ENCODE peak calls at places on chromosomes 7 and 10, in seven cellular contexts. One of them, this sample, is unnamed.

GRCh38 chr10:35217458-35217857 is 90.8 kb downstream of the CREM start:
- DNase-seq in caudate nucleus: no peak
- DNase-seq in EL: no peak
- DNase-seq in midbrain: peak
- DNase-seq in left ventricle myocardium inferior: no peak
- DNase-seq in cardiac muscle cell: peak
- DNase-seq in LoVo: no peak
- DNase-seq in this sample: no peak

GRCh38 chr10:12561307-12561706 is 212.0 kb downstream of the CAMK1D start:
- DNase-seq in midbrain: no peak
- DNase-seq in LoVo: no peak
- DNase-seq in left ventricle myocardium inferior: no peak
- DNase-seq in cardiac muscle cell: no peak
- DNase-seq in caudate nucleus: no peak
- DNase-seq in EL: no peak
- DNase-seq in this sample: no peak

GRCh38 chr7:133436014-133436428 is 183.1 kb downstream of the EXOC4 start:
- DNase-seq in caudate nucleus: no peak
- DNase-seq in EL: peak
- DNase-seq in midbrain: no peak
- DNase-seq in left ventricle myocardium inferior: no peak
- DNase-seq in LoVo: peak
- DNase-seq in cardiac muscle cell: peak
- DNase-seq in this sample: no peak

GRCh38 chr10:62633976-62634375 is 170.5 kb upstream of the ADO start:
- DNase-seq in cardiac muscle cell: no peak
- DNase-seq in left ventricle myocardium inferior: no peak
- DNase-seq in EL: no peak
- DNase-seq in caudate nucleus: no peak
- DNase-seq in LoVo: no peak
- DNase-seq in midbrain: no peak
- DNase-seq in this sample: no peak

GRCh38 chr10:121648078-121648477 is 49.8 kb upstream of the FGFR2 start:
- DNase-seq in left ventricle myocardium inferior: no peak
- DNase-seq in caudate nucleus: peak
- DNase-seq in EL: no peak
- DNase-seq in midbrain: peak
- DNase-seq in LoVo: no peak
- DNase-seq in cardiac muscle cell: no peak
- DNase-seq in this sample: no peak

GRCh38 chr10:42979181-42979580 is 97.7 kb upstream of the RET start:
- DNase-seq in cardiac muscle cell: no peak
- DNase-seq in left ventricle myocardium inferior: no peak
- DNase-seq in LoVo: no peak
- DNase-seq in EL: no peak
- DNase-seq in midbrain: no peak
- DNase-seq in caudate nucleus: no peak
- DNase-seq in this sample: peak

GRCh38 chr7:133119067-133119466 is 37.2 kb upstream of the CHCHD3 start:
- DNase-seq in LoVo: no peak
- DNase-seq in cardiac muscle cell: no peak
- DNase-seq in EL: no peak
- DNase-seq in caudate nucleus: no peak
- DNase-seq in left ventricle myocardium inferior: no peak
- DNase-seq in midbrain: no peak
- DNase-seq in this sample: no peak

GRCh38 chr10:44569193-44570091 is 184.5 kb upstream of the CXCL12 start:
- DNase-seq in midbrain: peak
- DNase-seq in LoVo: no peak
- DNase-seq in caudate nucleus: no peak
- DNase-seq in left ventricle myocardium inferior: peak
- DNase-seq in cardiac muscle cell: peak
- DNase-seq in EL: peak
- DNase-seq in this sample: no peak

GRCh38 chr10:115141254-115141653 is 48.1 kb downstream of the ATRNL1 start:
- DNase-seq in cardiac muscle cell: peak
- DNase-seq in caudate nucleus: no peak
- DNase-seq in LoVo: no peak
- DNase-seq in EL: peak
- DNase-seq in midbrain: peak
- DNase-seq in left ventricle myocardium inferior: no peak
- DNase-seq in this sample: no peak

GRCh38 chr10:79375321-79376077 is 28.2 kb downstream of the PPIF start:
- DNase-seq in caudate nucleus: no peak
- DNase-seq in cardiac muscle cell: peak
- DNase-seq in left ventricle myocardium inferior: no peak
- DNase-seq in midbrain: no peak
- DNase-seq in EL: peak
- DNase-seq in LoVo: no peak
- DNase-seq in this sample: no peak

GRCh38 chr10:123096452-123096851 is 39.3 kb upstream of the HMX3 start:
- DNase-seq in midbrain: peak
- DNase-seq in LoVo: no peak
- DNase-seq in left ventricle myocardium inferior: no peak
- DNase-seq in EL: no peak
- DNase-seq in cardiac muscle cell: no peak
- DNase-seq in caudate nucleus: no peak
- DNase-seq in this sample: no peak

GRCh38 chr10:11869743-11870460 is 46.7 kb downstream of the PROSER2 start:
- DNase-seq in caudate nucleus: no peak
- DNase-seq in cardiac muscle cell: peak
- DNase-seq in midbrain: no peak
- DNase-seq in LoVo: no peak
- DNase-seq in left ventricle myocardium inferior: no peak
- DNase-seq in EL: no peak
- DNase-seq in this sample: no peak

GRCh38 chr10:15735766-15736165 is 16.0 kb upstream of the ITGA8 start:
- DNase-seq in EL: no peak
- DNase-seq in midbrain: no peak
- DNase-seq in LoVo: no peak
- DNase-seq in cardiac muscle cell: peak
- DNase-seq in caudate nucleus: no peak
- DNase-seq in left ventricle myocardium inferior: no peak
- DNase-seq in this sample: no peak

GRCh38 chr7:80145780-80146422 is 11.3 kb downstream of the GNAI1 start:
- DNase-seq in EL: peak
- DNase-seq in cardiac muscle cell: peak
- DNase-seq in LoVo: peak
- DNase-seq in left ventricle myocardium inferior: no peak
- DNase-seq in caudate nucleus: no peak
- DNase-seq in midbrain: no peak
- DNase-seq in this sample: no peak

GRCh38 chr10:102395677-102396197 is at the start of gene NFKB2:
- DNase-seq in caudate nucleus: no peak
- DNase-seq in left ventricle myocardium inferior: no peak
- DNase-seq in EL: no peak
- DNase-seq in LoVo: no peak
- DNase-seq in midbrain: no peak
- DNase-seq in cardiac muscle cell: no peak
- DNase-seq in this sample: no peak

GRCh38 chr7:40826419-40827216 is 691.8 kb downstream of the SUGCT start:
- DNase-seq in left ventricle myocardium inferior: no peak
- DNase-seq in cardiac muscle cell: no peak
- DNase-seq in LoVo: no peak
- DNase-seq in midbrain: peak
- DNase-seq in caudate nucleus: no peak
- DNase-seq in EL: peak
- DNase-seq in this sample: no peak

GRCh38 chr10:11256896-11257295 is 239.2 kb downstream of the CELF2 start:
- DNase-seq in left ventricle myocardium inferior: no peak
- DNase-seq in midbrain: no peak
- DNase-seq in caudate nucleus: no peak
- DNase-seq in cardiac muscle cell: no peak
- DNase-seq in LoVo: no peak
- DNase-seq in EL: no peak
- DNase-seq in this sample: no peak

GRCh38 chr7:92848441-92848840 is 12.1 kb upstream of the CDK6 start:
- DNase-seq in LoVo: no peak
- DNase-seq in caudate nucleus: no peak
- DNase-seq in midbrain: no peak
- DNase-seq in EL: no peak
- DNase-seq in cardiac muscle cell: no peak
- DNase-seq in left ventricle myocardium inferior: no peak
- DNase-seq in this sample: no peak

This sample was measured in ascending aorta.